ENCODE peak calls at places on chromosomes 4 and X, in seven cellular contexts. L, U, I, T, D, K and H are unnamed samples.

GRCh38 chr4:75741027-75741426 is 16.6 kb downstream of the USO1 start:
- DNase-seq in L (no peak), U (no peak), I (no peak), T (no peak), D (no peak), K (no peak), H (no peak)

GRCh38 chr4:94947681-94948108 is 189.9 kb downstream of the BMPR1B start:
- DNase-seq in L (no peak), U (no peak), I (no peak), T (no peak), D (no peak), K (no peak), H (no peak)

GRCh38 chr4:101835121-101835904 is 44.8 kb downstream of the BANK1 start:
- DNase-seq in L (no peak), U (no peak), I (peak), T (no peak), D (no peak), K (no peak), H (no peak)

GRCh38 chrX:10501606-10502005 is 118.8 kb downstream of the MID1 start:
- DNase-seq in L (no peak), U (no peak), I (no peak), T (peak), D (no peak), K (no peak), H (no peak)

GRCh38 chr4:107219681-107220080 is 183.6 kb upstream of the DKK2 start:
- DNase-seq in L (no peak), U (no peak), I (no peak), T (no peak), D (no peak), K (no peak), H (no peak)

GRCh38 chr4:1012031-1012739 is 759 bp downstream of the FGFRL1 start:
- DNase-seq in L (no peak), U (peak), I (no peak), T (peak), D (peak), K (peak), H (no peak)

GRCh38 chr4:158613046-158613445 is 58.6 kb downstream of the C4orf46 start:
- DNase-seq in L (no peak), U (no peak), I (no peak), T (no peak), D (no peak), K (no peak), H (no peak)

GRCh38 chrX:15606064-15606590 is 5.4 kb upstream of the ACE2 start:
- DNase-seq in L (no peak), U (peak), I (no peak), T (no peak), D (no peak), K (no peak), H (no peak)

GRCh38 chrX:24498975-24499374 is 33.9 kb downstream of the PDK3 start:
- DNase-seq in L (no peak), U (no peak), I (no peak), T (peak), D (no peak), K (no peak), H (peak)

GRCh38 chr4:37481547-37482129 is 204.5 kb downstream of the RELL1 start:
- DNase-seq in L (no peak), U (no peak), I (no peak), T (no peak), D (peak), K (no peak), H (no peak)

GRCh38 chrX:39149761-39150160 is 348.5 kb downstream of the MID1IP1 start:
- DNase-seq in L (no peak), U (peak), I (peak), T (no peak), D (peak), K (peak), H (no peak)

GRCh38 chr4:120853101-120853940 is 69.2 kb downstream of the PRDM5 start:
- DNase-seq in L (no peak), U (no peak), I (peak), T (no peak), D (no peak), K (no peak), H (no peak)

GRCh38 chr4:70945452-70946055 is 43.4 kb downstream of the MOB1B start:
- DNase-seq in L (no peak), U (no peak), I (peak), T (no peak), D (no peak), K (no peak), H (no peak)

GRCh38 chr4:128776794-128777216 is 32.7 kb upstream of the JADE1 start:
- DNase-seq in L (no peak), U (peak), I (peak), T (peak), D (no peak), K (no peak), H (no peak)

GRCh38 chr4:174394915-174395314 is 111.2 kb downstream of the CEP44 start:
- DNase-seq in L (no peak), U (no peak), I (no peak), T (peak), D (no peak), K (no peak), H (no peak)

GRCh38 chr4:90226734-90227133 is 99.5 kb downstream of the CCSER1 start:
- DNase-seq in L (no peak), U (no peak), I (no peak), T (peak), D (no peak), K (no peak), H (no peak)

GRCh38 chrX:133188631-133189030 is 29.5 kb downstream of the TFDP3 start:
- DNase-seq in L (no peak), U (no peak), I (no peak), T (no peak), D (no peak), K (no peak), H (no peak)

GRCh38 chr4:121484633-121485032 is 103.8 kb upstream of the QRFPR start:
- DNase-seq in L (no peak), U (no peak), I (peak), T (peak), D (no peak), K (peak), H (no peak)

GRCh38 chr4:3517731-3518510 is 14.3 kb downstream of the LRPAP1 start:
- DNase-seq in L (no peak), U (no peak), I (no peak), T (no peak), D (no peak), K (no peak), H (no peak)

GRCh38 chrX:136065044-136065671 is 79.9 kb downstream of the SLC9A6 start:
- DNase-seq in L (no peak), U (no peak), I (no peak), T (peak), D (peak), K (peak), H (no peak)

GRCh38 chr4:121227254-121227867 is 63.2 kb upstream of the TNIP3 start:
- DNase-seq in L (no peak), U (no peak), I (no peak), T (no peak), D (no peak), K (no peak), H (no peak)

GRCh38 chr4:6942238-6942800 is 32.7 kb downstream of the TBC1D14 start:
- DNase-seq in L (no peak), U (no peak), I (peak), T (peak), D (no peak), K (no peak), H (no peak)

GRCh38 chr4:185559913-185560281 is 24.6 kb upstream of the PDLIM3 start:
- DNase-seq in L (no peak), U (peak), I (peak), T (peak), D (no peak), K (peak), H (no peak)

GRCh38 chr4:1053080-1053661 is 41.7 kb downstream of the FGFRL1 start:
- DNase-seq in L (no peak), U (no peak), I (peak), T (no peak), D (no peak), K (no peak), H (no peak)

GRCh38 chr4:185119927-185120630 is 23.0 kb upstream of the SLC25A4 start:
- DNase-seq in L (no peak), U (no peak), I (no peak), T (no peak), D (no peak), K (no peak), H (no peak)

GRCh38 chr4:87042986-87043820 is 108.4 kb downstream of the AFF1 start:
- DNase-seq in L (no peak), U (no peak), I (no peak), T (peak), D (no peak), K (no peak), H (no peak)

GRCh38 chrX:110284159-110284558 is 33.7 kb downstream of the AMMECR1 start:
- DNase-seq in L (no peak), U (no peak), I (peak), T (peak), D (no peak), K (no peak), H (no peak)

GRCh38 chr4:6909970-6910339 is 329 bp downstream of the TBC1D14 start:
- DNase-seq in L (no peak), U (peak), I (no peak), T (peak), D (peak), K (peak), H (no peak)

GRCh38 chr4:93416337-93417102 is 412.0 kb upstream of the ATOH1 start:
- DNase-seq in L (no peak), U (no peak), I (no peak), T (no peak), D (no peak), K (no peak), H (no peak)

GRCh38 chr4:28562913-28563312 is 1702.3 kb downstream of the STIM2 start:
- DNase-seq in L (no peak), U (no peak), I (no peak), T (no peak), D (no peak), K (no peak), H (no peak)

GRCh38 chr4:158535130-158535614 is 13.5 kb downstream of the RXFP1 start:
- DNase-seq in L (no peak), U (no peak), I (peak), T (peak), D (peak), K (no peak), H (no peak)

GRCh38 chrX:153879741-153880439 is 6.1 kb downstream of the L1CAM start:
- DNase-seq in L (no peak), U (no peak), I (no peak), T (no peak), D (no peak), K (no peak), H (no peak)

GRCh38 chr4:48483006-48483776 is at the start of gene SLC10A4:
- DNase-seq in L (no peak), U (no peak), I (no peak), T (no peak), D (peak), K (no peak), H (no peak)

GRCh38 chr4:110075083-110075738 is 123.2 kb downstream of the ELOVL6 start:
- DNase-seq in L (no peak), U (no peak), I (no peak), T (no peak), D (no peak), K (no peak), H (no peak)

GRCh38 chr4:148834804-148835598 is 392.8 kb upstream of the NR3C2 start:
- DNase-seq in L (no peak), U (no peak), I (no peak), T (peak), D (no peak), K (no peak), H (no peak)

GRCh38 chr4:166622425-166622977 is 611.8 kb downstream of the SPOCK3 start:
- DNase-seq in L (no peak), U (no peak), I (no peak), T (no peak), D (no peak), K (no peak), H (no peak)